ENCODE peak calls at places on chromosomes 4 and X, in six cellular contexts. One of them, this sample, is unnamed.

GRCh38 chrX:47215291-47215900 is 3.1 kb upstream of the CDK16 start:
- DNase-seq in OCI-LY7: no peak
- DNase-seq in endothelial cell of umbilical vein: no peak
- DNase-seq in breast epithelium: no peak
- DNase-seq in foreskin fibroblast: no peak
- DNase-seq in CD8-positive, alpha-beta memory T cell: no peak
- DNase-seq in this sample: no peak

GRCh38 chr4:141530627-141531026 is 105.8 kb upstream of the IL15 start:
- DNase-seq in OCI-LY7: no peak
- DNase-seq in endothelial cell of umbilical vein: no peak
- DNase-seq in breast epithelium: no peak
- DNase-seq in foreskin fibroblast: no peak
- DNase-seq in CD8-positive, alpha-beta memory T cell: no peak
- DNase-seq in this sample: no peak

GRCh38 chrX:41781500-41781899 is 57.5 kb downstream of the GPR82 start:
- DNase-seq in OCI-LY7: peak
- DNase-seq in endothelial cell of umbilical vein: peak
- DNase-seq in breast epithelium: no peak
- DNase-seq in foreskin fibroblast: peak
- DNase-seq in CD8-positive, alpha-beta memory T cell: peak
- DNase-seq in this sample: no peak

GRCh38 chr4:165095291-165095690 is 17.4 kb downstream of the TMEM192 start:
- DNase-seq in OCI-LY7: no peak
- DNase-seq in endothelial cell of umbilical vein: no peak
- DNase-seq in breast epithelium: no peak
- DNase-seq in foreskin fibroblast: no peak
- DNase-seq in CD8-positive, alpha-beta memory T cell: no peak
- DNase-seq in this sample: no peak

GRCh38 chr4:4216261-4216660 is 10.5 kb downstream of the OTOP1 start:
- DNase-seq in OCI-LY7: no peak
- DNase-seq in endothelial cell of umbilical vein: no peak
- DNase-seq in breast epithelium: no peak
- DNase-seq in foreskin fibroblast: no peak
- DNase-seq in CD8-positive, alpha-beta memory T cell: no peak
- DNase-seq in this sample: no peak

GRCh38 chr4:139301143-139301820 is at the start of gene NAA15:
- DNase-seq in OCI-LY7: peak
- DNase-seq in endothelial cell of umbilical vein: peak
- DNase-seq in breast epithelium: peak
- DNase-seq in foreskin fibroblast: peak
- DNase-seq in CD8-positive, alpha-beta memory T cell: peak
- DNase-seq in this sample: peak

GRCh38 chr4:86686741-86687140 is 92.6 kb downstream of the PTPN13 start:
- DNase-seq in OCI-LY7: no peak
- DNase-seq in endothelial cell of umbilical vein: no peak
- DNase-seq in breast epithelium: no peak
- DNase-seq in foreskin fibroblast: no peak
- DNase-seq in CD8-positive, alpha-beta memory T cell: no peak
- DNase-seq in this sample: no peak

GRCh38 chr4:73275318-73275654 is 16.7 kb upstream of the ANKRD17 start:
- DNase-seq in OCI-LY7: no peak
- DNase-seq in endothelial cell of umbilical vein: no peak
- DNase-seq in breast epithelium: no peak
- DNase-seq in foreskin fibroblast: no peak
- DNase-seq in CD8-positive, alpha-beta memory T cell: no peak
- DNase-seq in this sample: no peak

GRCh38 chr4:6446130-6446482 is 26.3 kb downstream of the PPP2R2C start:
- DNase-seq in OCI-LY7: no peak
- DNase-seq in endothelial cell of umbilical vein: no peak
- DNase-seq in breast epithelium: no peak
- DNase-seq in foreskin fibroblast: no peak
- DNase-seq in CD8-positive, alpha-beta memory T cell: no peak
- DNase-seq in this sample: no peak

GRCh38 chrX:2767631-2768455 is 16.0 kb downstream of the XG start:
- DNase-seq in OCI-LY7: no peak
- DNase-seq in endothelial cell of umbilical vein: no peak
- DNase-seq in breast epithelium: no peak
- DNase-seq in foreskin fibroblast: peak
- DNase-seq in CD8-positive, alpha-beta memory T cell: no peak
- DNase-seq in this sample: no peak

GRCh38 chr4:1365271-1366178 is 18.5 kb downstream of the UVSSA start:
- DNase-seq in OCI-LY7: no peak
- DNase-seq in endothelial cell of umbilical vein: no peak
- DNase-seq in breast epithelium: no peak
- DNase-seq in foreskin fibroblast: no peak
- DNase-seq in CD8-positive, alpha-beta memory T cell: no peak
- DNase-seq in this sample: no peak

GRCh38 chr4:114272226-114272625 is 292.8 kb upstream of the ARSJ start:
- DNase-seq in OCI-LY7: no peak
- DNase-seq in endothelial cell of umbilical vein: peak
- DNase-seq in breast epithelium: no peak
- DNase-seq in foreskin fibroblast: peak
- DNase-seq in CD8-positive, alpha-beta memory T cell: no peak
- DNase-seq in this sample: peak

GRCh38 chr4:26000274-26000950 is 86.4 kb downstream of the SMIM20 start:
- DNase-seq in OCI-LY7: no peak
- DNase-seq in endothelial cell of umbilical vein: no peak
- DNase-seq in breast epithelium: no peak
- DNase-seq in foreskin fibroblast: peak
- DNase-seq in CD8-positive, alpha-beta memory T cell: no peak
- DNase-seq in this sample: no peak

GRCh38 chr4:2257361-2258001 is 4.4 kb downstream of the MXD4 start:
- DNase-seq in OCI-LY7: no peak
- DNase-seq in endothelial cell of umbilical vein: no peak
- DNase-seq in breast epithelium: no peak
- DNase-seq in foreskin fibroblast: no peak
- DNase-seq in CD8-positive, alpha-beta memory T cell: no peak
- DNase-seq in this sample: no peak

GRCh38 chr4:8860096-8860891 is 11.3 kb downstream of the HMX1 start:
- DNase-seq in OCI-LY7: no peak
- DNase-seq in endothelial cell of umbilical vein: no peak
- DNase-seq in breast epithelium: no peak
- DNase-seq in foreskin fibroblast: no peak
- DNase-seq in CD8-positive, alpha-beta memory T cell: no peak
- DNase-seq in this sample: no peak

GRCh38 chr4:1711906-1712215 is 258 bp downstream of the SLBP start:
- DNase-seq in OCI-LY7: peak
- DNase-seq in endothelial cell of umbilical vein: no peak
- DNase-seq in breast epithelium: no peak
- DNase-seq in foreskin fibroblast: peak
- DNase-seq in CD8-positive, alpha-beta memory T cell: no peak
- DNase-seq in this sample: no peak

GRCh38 chr4:149985981-149986380 is 92.3 kb upstream of the DCLK2 start:
- DNase-seq in OCI-LY7: no peak
- DNase-seq in endothelial cell of umbilical vein: no peak
- DNase-seq in breast epithelium: no peak
- DNase-seq in foreskin fibroblast: no peak
- DNase-seq in CD8-positive, alpha-beta memory T cell: no peak
- DNase-seq in this sample: no peak

GRCh38 chr4:31905363-31905762 is 1185.2 kb downstream of the PCDH7 start:
- DNase-seq in OCI-LY7: no peak
- DNase-seq in endothelial cell of umbilical vein: no peak
- DNase-seq in breast epithelium: no peak
- DNase-seq in foreskin fibroblast: no peak
- DNase-seq in CD8-positive, alpha-beta memory T cell: no peak
- DNase-seq in this sample: no peak

GRCh38 chrX:13257223-13258051 is 62.4 kb downstream of the ATXN3L start:
- DNase-seq in OCI-LY7: no peak
- DNase-seq in endothelial cell of umbilical vein: no peak
- DNase-seq in breast epithelium: no peak
- DNase-seq in foreskin fibroblast: no peak
- DNase-seq in CD8-positive, alpha-beta memory T cell: no peak
- DNase-seq in this sample: no peak

GRCh38 chr4:113145519-113146291 is 96.3 kb downstream of the ANK2 start:
- DNase-seq in OCI-LY7: no peak
- DNase-seq in endothelial cell of umbilical vein: no peak
- DNase-seq in breast epithelium: no peak
- DNase-seq in foreskin fibroblast: no peak
- DNase-seq in CD8-positive, alpha-beta memory T cell: no peak
- DNase-seq in this sample: no peak

GRCh38 chrX:53317365-53318069 is 36.1 kb upstream of the IQSEC2 start:
- DNase-seq in OCI-LY7: peak
- DNase-seq in endothelial cell of umbilical vein: peak
- DNase-seq in breast epithelium: no peak
- DNase-seq in foreskin fibroblast: peak
- DNase-seq in CD8-positive, alpha-beta memory T cell: peak
- DNase-seq in this sample: no peak

GRCh38 chr4:184280104-184280503 is 62.4 kb upstream of the ENPP6 start:
- DNase-seq in OCI-LY7: no peak
- DNase-seq in endothelial cell of umbilical vein: no peak
- DNase-seq in breast epithelium: no peak
- DNase-seq in foreskin fibroblast: no peak
- DNase-seq in CD8-positive, alpha-beta memory T cell: no peak
- DNase-seq in this sample: no peak

GRCh38 chr4:26150948-26151347 is 169.9 kb upstream of the RBPJ start:
- DNase-seq in OCI-LY7: no peak
- DNase-seq in endothelial cell of umbilical vein: no peak
- DNase-seq in breast epithelium: no peak
- DNase-seq in foreskin fibroblast: peak
- DNase-seq in CD8-positive, alpha-beta memory T cell: no peak
- DNase-seq in this sample: no peak

GRCh38 chr4:89171176-89171575 is 59.8 kb downstream of the TIGD2 start:
- DNase-seq in OCI-LY7: no peak
- DNase-seq in endothelial cell of umbilical vein: no peak
- DNase-seq in breast epithelium: no peak
- DNase-seq in foreskin fibroblast: no peak
- DNase-seq in CD8-positive, alpha-beta memory T cell: no peak
- DNase-seq in this sample: no peak

GRCh38 chr4:7827566-7827965 is 112.1 kb downstream of the AFAP1 start:
- DNase-seq in OCI-LY7: no peak
- DNase-seq in endothelial cell of umbilical vein: no peak
- DNase-seq in breast epithelium: no peak
- DNase-seq in foreskin fibroblast: peak
- DNase-seq in CD8-positive, alpha-beta memory T cell: no peak
- DNase-seq in this sample: no peak
- H3K4me3 ChIP-seq in OCI-LY7: no peak
- H3K4me3 ChIP-seq in endothelial cell of umbilical vein: no peak
- H3K4me3 ChIP-seq in breast epithelium: peak
- H3K4me3 ChIP-seq in foreskin fibroblast: peak
- H3K4me3 ChIP-seq in CD8-positive, alpha-beta memory T cell: peak
- H3K4me3 ChIP-seq in this sample: no peak

DNA sequence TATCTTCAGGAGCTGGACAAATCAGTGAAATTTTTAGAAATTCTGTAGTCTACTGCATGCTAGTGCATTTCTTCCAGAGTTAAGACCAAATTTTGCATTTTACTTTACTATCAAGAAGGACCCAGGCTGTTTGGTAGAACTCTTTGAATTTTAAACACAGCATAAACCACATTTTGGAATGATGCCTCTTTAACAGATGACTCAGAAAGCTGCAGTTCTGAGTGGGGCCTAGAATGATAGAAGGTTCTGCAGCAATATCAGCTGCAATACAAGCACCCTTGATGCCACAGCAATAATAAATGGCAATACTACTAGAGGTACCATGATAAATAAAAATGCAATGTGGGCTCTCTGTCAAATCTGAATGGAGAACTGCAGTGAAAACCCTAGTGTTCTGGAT is 198.7 kb downstream of the TMA16 start:
- DNase-seq in OCI-LY7: no peak
- DNase-seq in endothelial cell of umbilical vein: no peak
- DNase-seq in breast epithelium: no peak
- DNase-seq in foreskin fibroblast: peak
- DNase-seq in CD8-positive, alpha-beta memory T cell: no peak
- DNase-seq in this sample: no peak
- H3K4me3 ChIP-seq in OCI-LY7: no peak
- H3K4me3 ChIP-seq in endothelial cell of umbilical vein: no peak
- H3K4me3 ChIP-seq in breast epithelium: no peak
- H3K4me3 ChIP-seq in foreskin fibroblast: no peak
- H3K4me3 ChIP-seq in CD8-positive, alpha-beta memory T cell: no peak
- H3K4me3 ChIP-seq in this sample: no peak

DNA sequence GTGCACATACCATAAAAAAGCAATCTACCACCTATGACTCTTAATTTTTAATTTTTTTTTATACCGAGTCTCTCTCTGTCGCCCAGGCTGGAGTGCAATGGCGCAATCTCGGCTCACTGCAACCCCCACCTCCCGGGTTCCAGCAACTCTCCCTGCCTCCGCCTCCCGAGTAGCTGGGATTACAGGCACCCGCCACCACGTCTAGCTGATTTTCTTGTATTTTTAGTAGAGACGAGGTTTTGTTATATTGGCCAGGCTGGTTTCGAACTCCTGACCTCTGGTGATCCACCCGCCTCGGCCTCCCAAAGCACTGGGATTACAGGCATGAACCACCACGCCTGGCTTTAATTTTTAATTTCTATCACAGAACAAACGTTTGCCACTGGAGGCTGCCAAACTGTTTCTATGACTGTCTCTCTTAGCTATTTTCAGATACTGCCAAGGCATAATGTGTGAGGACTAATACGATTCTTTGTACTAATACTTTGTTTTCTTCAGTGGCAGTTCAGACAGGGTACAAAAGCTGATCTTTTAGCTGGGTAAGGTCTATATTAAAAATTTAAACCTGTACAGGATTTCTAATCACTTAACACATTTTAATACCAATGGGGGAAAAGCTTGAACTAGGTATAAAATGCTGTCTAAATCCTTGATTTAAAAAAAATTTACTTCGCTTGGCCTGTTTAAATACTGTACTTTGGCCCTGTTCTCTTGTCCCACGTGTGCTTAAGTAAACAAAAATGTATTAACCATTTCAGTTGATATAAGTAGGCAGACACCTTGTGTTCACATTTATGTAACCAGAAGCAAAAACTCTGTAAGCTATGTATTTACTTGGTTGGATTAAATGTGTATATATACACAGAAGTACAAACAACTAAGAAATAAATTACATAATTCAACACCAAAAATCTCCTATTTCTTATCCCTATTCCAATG is 2.3 kb downstream of the PGRMC2 start:
- DNase-seq in OCI-LY7: no peak
- DNase-seq in endothelial cell of umbilical vein: peak
- DNase-seq in breast epithelium: no peak
- DNase-seq in foreskin fibroblast: peak
- DNase-seq in CD8-positive, alpha-beta memory T cell: no peak
- DNase-seq in this sample: no peak
- H3K4me3 ChIP-seq in OCI-LY7: peak
- H3K4me3 ChIP-seq in endothelial cell of umbilical vein: peak
- H3K4me3 ChIP-seq in breast epithelium: peak
- H3K4me3 ChIP-seq in foreskin fibroblast: peak
- H3K4me3 ChIP-seq in CD8-positive, alpha-beta memory T cell: no peak
- H3K4me3 ChIP-seq in this sample: peak

DNA sequence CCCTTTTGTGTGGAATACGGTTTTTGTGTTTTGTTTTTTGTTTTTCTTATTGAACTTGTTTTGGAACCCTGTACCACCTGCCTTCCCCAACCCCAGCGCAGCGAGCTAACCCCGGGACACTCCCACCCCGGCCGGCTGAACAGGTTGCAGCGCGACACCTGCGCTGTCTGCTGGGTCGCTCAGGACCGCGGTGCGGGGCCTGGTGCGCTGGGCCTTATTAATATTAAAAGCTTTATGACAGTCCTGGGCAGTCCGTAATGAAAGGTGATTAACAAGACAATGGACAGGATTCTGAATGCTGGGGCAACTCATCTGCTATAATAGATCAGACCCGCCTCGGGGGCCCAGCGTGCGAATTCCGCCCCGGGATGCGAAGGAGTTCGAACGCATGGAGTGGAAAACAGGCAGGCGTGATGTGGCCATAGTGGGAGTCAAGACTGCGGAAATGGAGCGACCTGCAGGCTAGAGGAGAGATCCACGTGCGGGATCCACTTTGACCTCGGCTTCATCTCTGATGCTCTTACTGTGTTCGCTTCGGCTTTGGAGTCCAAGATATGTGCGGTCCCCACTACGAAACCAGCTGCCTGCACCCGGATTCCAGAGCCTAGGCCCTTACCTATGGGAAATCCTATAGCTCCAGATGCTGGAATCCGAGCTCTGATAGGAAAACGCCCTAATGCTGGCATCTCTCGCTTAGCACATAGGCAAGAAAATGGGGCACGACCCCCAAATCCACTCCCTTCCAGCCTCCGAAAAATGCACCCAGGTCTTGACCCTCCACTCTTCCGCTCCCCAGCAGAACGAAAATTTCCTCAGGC is 69.0 kb upstream of the TMEM33 start:
- DNase-seq in OCI-LY7: no peak
- DNase-seq in endothelial cell of umbilical vein: no peak
- DNase-seq in breast epithelium: no peak
- DNase-seq in foreskin fibroblast: no peak
- DNase-seq in CD8-positive, alpha-beta memory T cell: no peak
- DNase-seq in this sample: no peak
- H3K4me3 ChIP-seq in OCI-LY7: no peak
- H3K4me3 ChIP-seq in endothelial cell of umbilical vein: no peak
- H3K4me3 ChIP-seq in breast epithelium: no peak
- H3K4me3 ChIP-seq in foreskin fibroblast: no peak
- H3K4me3 ChIP-seq in CD8-positive, alpha-beta memory T cell: no peak
- H3K4me3 ChIP-seq in this sample: no peak